ENCODE peak calls at places on chromosomes 3 and 15, in nine cellular contexts. I is caudate nucleus; N is CD4-positive, alpha-beta memory T cell; O is adrenal gland; J is SW480; P is G401; G is K562; K is cortex of kidney; Z is psoas muscle. R is an unnamed sample.

GRCh38 chr3:58752168-58752567 is 85.6 kb upstream of the FAM3D start:
- DNase-seq in I (no peak), N (no peak), O (no peak), J (no peak), P (no peak), G (no peak), K (no peak), Z (no peak), R (no peak)

GRCh38 chr3:42708611-42709151 is 6.1 kb upstream of the HHATL start:
- DNase-seq in I (no peak), N (no peak), O (peak), J (no peak), P (no peak), G (no peak), K (no peak), Z (no peak), R (no peak)

GRCh38 chr15:71801935-71802655 is 8.3 kb upstream of the NR2E3 start:
- DNase-seq in I (no peak), N (no peak), O (no peak), J (no peak), P (no peak), G (no peak), K (no peak), Z (no peak), R (no peak)

GRCh38 chr3:166444336-166444735 is 607.1 kb upstream of the BCHE start:
- DNase-seq in I (no peak), N (no peak), O (no peak), J (no peak), P (no peak), G (no peak), K (no peak), Z (no peak), R (peak)

GRCh38 chr15:52180196-52180835 is 10.9 kb downstream of the GNB5 start:
- DNase-seq in I (no peak), N (peak), O (no peak), J (no peak), P (peak), G (peak), K (no peak), Z (no peak), R (no peak)

GRCh38 chr3:99637381-99638111 is 848 bp upstream of the COL8A1 start:
- DNase-seq in I (no peak), N (no peak), O (peak), J (no peak), P (no peak), G (no peak), K (no peak), Z (no peak), R (no peak)

GRCh38 chr3:8443829-8444791 is 57.5 kb upstream of the LMCD1 start:
- DNase-seq in I (no peak), N (no peak), O (peak), J (peak), P (peak), G (no peak), K (no peak), Z (peak), R (peak)

GRCh38 chr3:96966181-96966929 is 152.0 kb downstream of the EPHA6 start:
- DNase-seq in I (no peak), N (no peak), O (no peak), J (no peak), P (peak), G (no peak), K (no peak), Z (no peak), R (no peak)

GRCh38 chr15:67067930-67068542 is 2.6 kb downstream of the SMAD3 start:
- DNase-seq in I (no peak), N (no peak), O (no peak), J (no peak), P (no peak), G (no peak), K (no peak), Z (no peak), R (no peak)

GRCh38 chr3:50151728-50152127 is 3.4 kb upstream of the SEMA3F start:
- DNase-seq in I (no peak), N (no peak), O (no peak), J (no peak), P (no peak), G (no peak), K (no peak), Z (no peak), R (no peak)

GRCh38 chr3:31680072-31680870 is 147.5 kb downstream of the STT3B start:
- DNase-seq in I (no peak), N (no peak), O (no peak), J (no peak), P (no peak), G (no peak), K (no peak), Z (no peak), R (no peak)

GRCh38 chr3:47802734-47803477 is at the start of gene DHX30:
- DNase-seq in I (peak), N (peak), O (peak), J (peak), P (peak), G (peak), K (peak), Z (peak), R (peak)

GRCh38 chr15:74783072-74783807 is 1.4 kb downstream of the CSK start:
- DNase-seq in I (no peak), N (no peak), O (no peak), J (peak), P (no peak), G (peak), K (no peak), Z (no peak), R (peak)

GRCh38 chr15:78873796-78874761 is 1.4 kb downstream of the MORF4L1 start:
- DNase-seq in I (no peak), N (peak), O (peak), J (peak), P (no peak), G (no peak), K (no peak), Z (no peak), R (no peak)

GRCh38 chr3:63979093-63979492 is 44.2 kb downstream of the PSMD6 start:
- DNase-seq in I (no peak), N (peak), O (no peak), J (no peak), P (peak), G (no peak), K (no peak), Z (no peak), R (no peak)

GRCh38 chr3:46668116-46668515 is 25.4 kb downstream of the ALS2CL start:
- DNase-seq in I (no peak), N (no peak), O (peak), J (no peak), P (no peak), G (no peak), K (no peak), Z (no peak), R (no peak)

GRCh38 chr3:120688121-120688520 is 6.1 kb upstream of the HGD start:
- DNase-seq in I (no peak), N (no peak), O (no peak), J (no peak), P (no peak), G (no peak), K (no peak), Z (no peak), R (no peak)

GRCh38 chr3:194298331-194299227 is 52.5 kb downstream of the CPN2 start:
- DNase-seq in I (no peak), N (no peak), O (peak), J (peak), P (no peak), G (no peak), K (no peak), Z (peak), R (no peak)

GRCh38 chr3:29903600-29903999 is 622.7 kb downstream of the RBMS3 start:
- DNase-seq in I (no peak), N (no peak), O (no peak), J (no peak), P (no peak), G (no peak), K (no peak), Z (no peak), R (no peak)

GRCh38 chr15:40436116-40436891 is 4.4 kb upstream of the BAHD1 start:
- DNase-seq in I (no peak), N (no peak), O (no peak), J (no peak), P (no peak), G (peak), K (no peak), Z (no peak), R (no peak)

GRCh38 chr3:159787191-159787590 is 201.4 kb upstream of the IL12A start:
- DNase-seq in I (no peak), N (no peak), O (no peak), J (peak), P (no peak), G (no peak), K (no peak), Z (no peak), R (peak)

GRCh38 chr3:197183582-197183981 is 114.8 kb downstream of the DLG1 start:
- DNase-seq in I (no peak), N (no peak), O (no peak), J (no peak), P (peak), G (no peak), K (no peak), Z (no peak), R (peak)

R was measured in NCI-H345.